ENCODE peak calls at places on chromosomes 12 and 14, in five cellular contexts. E is Calu3; F is left cardiac atrium; C is activated CD8-positive, alpha-beta memory T cell treated with anti-CD3 and anti-CD28 coated beads for 4 hours; G is neural crest cell. X is an unnamed sample.

GRCh38 chr14:63501429-63501828 is 41.7 kb downstream of the PPP2R5E start:
- DNase-seq in E (no peak), F (no peak), C (no peak), G (no peak), X (no peak)

GRCh38 chr14:61388976-61389576 is 67.7 kb downstream of the PRKCH start:
- DNase-seq in E (peak), F (no peak), C (no peak), G (no peak), X (no peak)

GRCh38 chr14:61132336-61132735 is 148.8 kb downstream of the TMEM30B start:
- DNase-seq in E (no peak), F (no peak), C (no peak), G (no peak), X (no peak)

GRCh38 chr12:26283046-26283445 is 87.7 kb downstream of the SSPN start:
- DNase-seq in E (no peak), F (no peak), C (no peak), G (no peak), X (no peak)

GRCh38 chr12:46489951-46490388 is 117.4 kb upstream of the SLC38A2 start:
- DNase-seq in E (no peak), F (no peak), C (no peak), G (no peak), X (no peak)

GRCh38 chr12:106086696-106087095 is 52.1 kb downstream of the NUAK1 start:
- DNase-seq in E (no peak), F (no peak), C (no peak), G (no peak), X (no peak)

GRCh38 chr12:87127272-87127671 is 871.1 kb upstream of the MGAT4C start:
- DNase-seq in E (no peak), F (no peak), C (no peak), G (no peak), X (no peak)

GRCh38 chr12:67354322-67354721 is 85.2 kb downstream of the CAND1 start:
- DNase-seq in E (no peak), F (no peak), C (no peak), G (no peak), X (no peak)

GRCh38 chr12:1527789-1528188 is 66.6 kb downstream of the FBXL14 start:
- DNase-seq in E (no peak), F (no peak), C (no peak), G (no peak), X (no peak)

GRCh38 chr12:452667-453210 is 7.0 kb upstream of the B4GALNT3 start:
- DNase-seq in E (no peak), F (no peak), C (no peak), G (no peak), X (peak)